ENCODE peak calls at places on chromosome 1, in nine cellular contexts. Z is ovary, K is stomach, U is A549, B is suprapubic skin, P is transverse colon, Q is tibial nerve, N is esophagus muscularis mucosa, A is H1. R is an unnamed sample.
A peak's percentile ranks its signal among the peaks of the same experiment; 100 is the strongest.

GRCh38 chr1:162369571-162369970 is 7.1 kb downstream of the SPATA46 start:
- DNase-seq in Z (no peak), K (no peak), U (no peak), B (no peak), P (no peak), Q (no peak), N (no peak), A (no peak), R (peak; percentile 51)

GRCh38 chr1:87717167-87717670 is 388.5 kb downstream of the LMO4 start:
- DNase-seq in Z (no peak), K (no peak), U (no peak), B (no peak), P (no peak), Q (no peak), N (no peak), A (no peak), R (no peak)

GRCh38 chr1:66283583-66284041 is 250.3 kb upstream of the SGIP1 start:
- DNase-seq in Z (no peak), K (no peak), U (no peak), B (no peak), P (no peak), Q (no peak), N (no peak), A (no peak), R (no peak)

GRCh38 chr1:65235867-65236805 is 73.2 kb upstream of the DNAJC6 start:
- DNase-seq in Z (no peak), K (no peak), U (peak; percentile 37), B (no peak), P (no peak), Q (no peak), N (no peak), A (no peak), R (no peak)

GRCh38 chr1:84377480-84378095 is 20.7 kb upstream of the DNASE2B start:
- DNase-seq in Z (no peak), K (no peak), U (no peak), B (no peak), P (no peak), Q (no peak), N (no peak), A (no peak), R (no peak)

GRCh38 chr1:17581389-17582123 is 42.1 kb downstream of the ARHGEF10L start:
- DNase-seq in Z (no peak), K (no peak), U (no peak), B (no peak), P (no peak), Q (no peak), N (no peak), A (no peak), R (no peak)

GRCh38 chr1:159921700-159922498 is 3.4 kb downstream of the TAGLN2 start:
- DNase-seq in Z (no peak), K (no peak), U (no peak), B (peak; percentile 74), P (peak; percentile 41), Q (no peak), N (no peak), A (no peak), R (no peak)

GRCh38 chr1:179353546-179353945 is 12.2 kb upstream of the AXDND1 start:
- DNase-seq in Z (peak; percentile 41), K (no peak), U (no peak), B (no peak), P (no peak), Q (no peak), N (no peak), A (no peak), R (peak; percentile 73)

GRCh38 chr1:116167625-116168276 is 56.6 kb downstream of the MAB21L3 start:
- DNase-seq in Z (peak; percentile 22), K (peak; percentile 27), U (no peak), B (no peak), P (peak; percentile 30), Q (no peak), N (peak; percentile 85), A (no peak), R (no peak)

GRCh38 chr1:22317231-22317919 is 134.3 kb upstream of the ZBTB40 start:
- DNase-seq in Z (no peak), K (no peak), U (peak; percentile 25), B (no peak), P (no peak), Q (no peak), N (no peak), A (no peak), R (no peak)

GRCh38 chr1:158961178-158961577 is 29.8 kb downstream of the PYHIN1 start:
- DNase-seq in Z (no peak), K (no peak), U (no peak), B (no peak), P (no peak), Q (no peak), N (no peak), A (no peak), R (no peak)

GRCh38 chr1:246778663-246779062 is 54.5 kb downstream of the SCCPDH start:
- DNase-seq in Z (no peak), K (no peak), U (no peak), B (no peak), P (no peak), Q (no peak), N (no peak), A (no peak), R (no peak)

GRCh38 chr1:168112673-168113305 is 23.9 kb downstream of the GPR161 start:
- DNase-seq in Z (no peak), K (no peak), U (peak; percentile 39), B (no peak), P (no peak), Q (no peak), N (no peak), A (no peak), R (no peak)

GRCh38 chr1:35725591-35725990 is 6.9 kb upstream of the C1orf216 start:
- DNase-seq in Z (no peak), K (no peak), U (no peak), B (no peak), P (no peak), Q (no peak), N (no peak), A (no peak), R (no peak)
- TF ChIP-seq EP300 in Z (no peak), K (no peak), U (no peak), B (no peak), P (no peak), Q (no peak), N (no peak), A (no peak), R (no peak)

GRCh38 chr1:208174736-208175507 is 69.3 kb downstream of the PLXNA2 start:
- DNase-seq in Z (no peak), K (no peak), U (no peak), B (no peak), P (no peak), Q (no peak), N (no peak), A (no peak), R (no peak)

GRCh38 chr1:208175508-208175895 is 68.7 kb downstream of the PLXNA2 start:
- DNase-seq in Z (no peak), K (no peak), U (no peak), B (no peak), P (no peak), Q (no peak), N (no peak), A (no peak), R (no peak)

GRCh38 chr1:208172389-208173140 is 71.6 kb downstream of the PLXNA2 start:
- DNase-seq in Z (no peak), K (no peak), U (no peak), B (no peak), P (no peak), Q (no peak), N (no peak), A (no peak), R (no peak)

GRCh38 chr1:208173749-208174148 is 70.4 kb downstream of the PLXNA2 start:
- DNase-seq in Z (no peak), K (no peak), U (no peak), B (no peak), P (no peak), Q (no peak), N (no peak), A (no peak), R (no peak)

DNA sequence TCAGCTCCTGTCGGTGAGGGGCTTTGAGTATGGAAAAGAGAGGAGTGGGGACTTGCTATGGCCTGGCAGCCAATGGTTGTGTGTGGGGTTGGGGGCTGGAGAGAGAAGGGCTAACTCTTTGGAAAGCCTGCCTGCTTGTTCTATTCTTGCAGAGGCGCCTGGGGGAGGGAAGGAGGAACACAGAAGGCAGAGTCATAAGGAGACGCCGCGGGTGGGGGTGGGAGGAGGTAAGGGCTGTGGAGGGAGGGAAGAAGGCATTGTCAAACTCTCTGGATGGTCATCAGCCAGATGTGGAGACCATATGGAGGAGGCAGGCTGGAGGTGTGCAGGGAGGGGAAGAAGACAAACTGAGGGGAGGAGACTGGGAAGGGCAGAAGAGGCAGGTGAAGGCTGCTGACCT is 70.0 kb downstream of the PLXNA2 start:
- DNase-seq in Z (no peak), K (no peak), U (no peak), B (no peak), P (no peak), Q (no peak), N (no peak), A (no peak), R (no peak)
- H3K4me1 ChIP-seq in Z (peaks cover 12% of the 10 kb centered on the region), K (peaks cover 75% of the 10 kb centered on the region), U (peaks cover 40% of the 10 kb centered on the region), B (peaks cover 26% of the 10 kb centered on the region), P (peaks cover 7% of the 10 kb centered on the region), Q (peaks cover 23% of the 10 kb centered on the region), N (peaks cover 60% of the 10 kb centered on the region), A (peaks cover 27% of the 10 kb centered on the region), R (peaks cover 47% of the 10 kb centered on the region)

GRCh38 chr1:150976879-150977694 is 2.5 kb upstream of the CERS2 start:
- DNase-seq in Z (no peak), K (peak; percentile 89), U (peak; percentile 94), B (peak; percentile 88), P (peak; percentile 91), Q (peak; percentile 60), N (no peak), A (no peak), R (peak; percentile 92)
- TF ChIP-seq EP300 in Z (no peak), K (no peak), U (no peak), B (no peak), P (no peak), Q (peak; percentile 34), N (no peak), A (no peak), R (no peak)

GRCh38 chr1:12620931-12621330 is 2.9 kb upstream of the DHRS3 start:
- DNase-seq in Z (no peak), K (no peak), U (no peak), B (no peak), P (no peak), Q (no peak), N (no peak), A (no peak), R (no peak)
- H3K4me1 ChIP-seq in Z (peaks cover 9% of the 10 kb centered on the region), K (peaks cover 60% of the 10 kb centered on the region), U (peaks cover 22% of the 10 kb centered on the region), B (peaks cover 52% of the 10 kb centered on the region), P (peaks cover 41% of the 10 kb centered on the region), Q (peaks cover 50% of the 10 kb centered on the region), N (peaks cover 54% of the 10 kb centered on the region), A (peaks cover 24% of the 10 kb centered on the region), R (no peaks in the 10 kb centered on the region)

R was measured in sigmoid colon.